ENCODE peak calls at places on chromosomes 13 and 19, in five cellular contexts. T is H1, Y is neuronal stem cell, J is IMR-90, W is trophoblast cell. G is an unnamed sample.

GRCh38 chr13:31896427-31896826 is 135.1 kb upstream of the FRY start:
- DNase-seq in W (no peak), T (no peak), Y (no peak), J (peak), G (no peak)

GRCh38 chr13:40764587-40765403 is 6.2 kb downstream of the MRPS31 start:
- DNase-seq in T (no peak), Y (no peak), W (no peak), J (no peak), G (no peak)

GRCh38 chr13:40665061-40665753 is 1.2 kb downstream of the FOXO1 start:
- DNase-seq in Y (peak), T (peak), W (peak), J (no peak), G (no peak)

GRCh38 chr19:23318143-23318542 is 67.9 kb upstream of the ZNF724 start:
- DNase-seq in T (no peak), J (peak), Y (no peak), W (peak), G (no peak)

GRCh38 chr19:6739390-6739883 is at the start of gene TRIP10:
- DNase-seq in T (peak), Y (peak), J (peak), W (peak), G (peak)

GRCh38 chr13:52846567-52847321 is 1.7 kb downstream of the PCDH8 start:
- DNase-seq in J (peak), W (peak), T (peak), Y (peak), G (peak)

GRCh38 chr13:23378009-23378632 is 55.4 kb downstream of the SACS start:
- DNase-seq in T (no peak), J (peak), W (peak), Y (no peak), G (no peak)

GRCh38 chr19:21668072-21668471 is 99.3 kb downstream of the ZNF100 start:
- DNase-seq in T (no peak), Y (no peak), J (no peak), W (no peak), G (no peak)

GRCh38 chr19:5293607-5294089 is 47.0 kb downstream of the PTPRS start:
- DNase-seq in T (peak), W (no peak), Y (peak), J (peak), G (peak)

GRCh38 chr13:73722120-73722519 is 412.1 kb downstream of the KLF12 start:
- DNase-seq in J (peak), T (no peak), W (peak), Y (no peak), G (no peak)

GRCh38 chr19:18607222-18608101 is 863 bp upstream of the CRLF1 start:
- DNase-seq in Y (no peak), J (no peak), W (peak), T (peak), G (no peak)

GRCh38 chr13:51981355-51981754 is 29.9 kb downstream of the ATP7B start:
- DNase-seq in Y (no peak), J (no peak), W (peak), T (no peak), G (no peak)

GRCh38 chr13:30718661-30719520 is 16.5 kb upstream of the ALOX5AP start:
- DNase-seq in T (no peak), W (peak), J (peak), Y (no peak), G (no peak)

GRCh38 chr19:55460670-55461258 is 678 bp downstream of the ISOC2 start:
- DNase-seq in Y (peak), W (peak), J (peak), T (peak), G (peak)

GRCh38 chr13:107812013-107812412 is 403.3 kb downstream of the LIG4 start:
- DNase-seq in W (no peak), T (no peak), Y (no peak), J (no peak), G (no peak)

GRCh38 chr13:75258159-75258782 is 223.7 kb downstream of the TBC1D4 start:
- DNase-seq in T (no peak), W (peak), Y (peak), J (peak), G (no peak)

GRCh38 chr19:11434703-11435056 is 241 bp downstream of the ODAD3 start:
- DNase-seq in T (no peak), Y (no peak), J (no peak), W (no peak), G (no peak)

GRCh38 chr13:89458456-89458855 is 1787.3 kb downstream of the SLITRK5 start:
- DNase-seq in Y (no peak), W (no peak), J (no peak), T (no peak), G (no peak)

GRCh38 chr13:111074826-111075225 is 40.3 kb upstream of the ARHGEF7 start:
- DNase-seq in W (peak), Y (no peak), J (no peak), T (no peak), G (no peak)

GRCh38 chr13:39397866-39398265 is 205.1 kb downstream of the LHFPL6 start:
- DNase-seq in T (no peak), Y (no peak), W (no peak), J (no peak), G (no peak)

GRCh38 chr13:46914341-46914740 is 17.5 kb upstream of the HTR2A start:
- DNase-seq in J (no peak), Y (no peak), W (no peak), T (no peak), G (no peak)

GRCh38 chr19:8363803-8364771 is at the start of gene ANGPTL4:
- DNase-seq in W (peak), J (peak), Y (peak), T (peak), G (peak)

GRCh38 chr13:27826379-27827353 is 34.4 kb downstream of the GSX1 start:
- DNase-seq in Y (peak), T (peak), W (peak), J (peak), G (peak)

GRCh38 chr13:42970824-42971669 is 21.0 kb downstream of the EPSTI1 start:
- DNase-seq in T (peak), Y (peak), W (peak), J (peak), G (peak)

GRCh38 chr19:49165865-49166301 is 8.3 kb downstream of the TRPM4 start:
- DNase-seq in Y (no peak), T (peak), J (no peak), W (no peak), G (peak)

GRCh38 chr19:2282062-2282861 is at the start of gene PEAK3:
- DNase-seq in W (peak), Y (no peak), J (peak), T (peak), G (peak)

GRCh38 chr13:111906816-111907215 is 160.1 kb upstream of the SOX1 start:
- DNase-seq in Y (no peak), W (no peak), J (no peak), T (peak), G (peak)

GRCh38 chr13:79678100-79678499 is 197.1 kb downstream of the NDFIP2 start:
- DNase-seq in J (peak), W (no peak), T (no peak), Y (no peak), G (no peak)

DNA sequence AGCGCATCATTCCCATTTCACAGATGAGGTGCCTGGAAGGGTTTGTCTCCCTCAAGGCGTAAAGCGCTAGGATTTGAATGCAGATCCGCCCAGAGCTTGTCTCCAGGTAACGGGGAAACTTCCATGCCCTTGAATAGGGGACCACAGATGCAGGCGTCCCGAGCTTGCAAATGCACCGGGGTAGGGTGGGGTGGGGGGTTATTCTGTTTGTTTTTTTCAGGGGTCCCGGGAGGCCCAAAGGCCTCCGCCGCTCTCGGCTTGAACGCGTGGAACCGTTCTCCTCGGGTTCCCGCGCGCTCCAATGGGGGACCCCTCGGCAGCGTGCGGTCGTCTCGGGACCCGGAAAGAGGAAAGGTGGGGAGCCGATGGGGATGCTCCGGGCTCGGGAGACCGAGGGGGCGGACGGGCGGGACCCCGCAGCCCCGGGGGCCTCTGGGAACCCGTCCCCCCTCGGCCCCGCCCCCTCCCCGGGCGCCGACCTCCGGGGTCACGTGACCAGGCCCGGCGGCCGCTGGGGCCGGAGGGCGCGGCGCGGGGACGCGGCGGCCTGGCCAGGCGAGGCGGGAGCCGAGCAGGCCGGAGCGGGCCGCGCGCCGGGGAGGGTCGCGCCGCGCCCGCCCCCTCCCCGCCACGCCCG is at the start of gene PKN1:
- DNase-seq in J (no peak), W (peak), Y (peak), T (peak), G (peak)
- H3K14ac ChIP-seq in J (peak), W (peak), Y (peak), T (no peak), G (peak)

GRCh38 chr19:46133101-46133627 is 8.7 kb upstream of the IGFL3 start:
- DNase-seq in T (peak), W (peak), Y (peak), J (peak), G (peak)

GRCh38 chr19:46134527-46134926 is 10.0 kb upstream of the IGFL3 start:
- DNase-seq in W (peak), J (peak), T (no peak), Y (no peak), G (no peak)

GRCh38 chr19:46131485-46132143 is 7.1 kb upstream of the IGFL3 start:
- DNase-seq in Y (no peak), J (no peak), T (no peak), W (no peak), G (no peak)

GRCh38 chr19:46132508-46133100 is 8.1 kb upstream of the IGFL3 start:
- DNase-seq in Y (no peak), T (no peak), W (no peak), J (no peak), G (no peak)

GRCh38 chr19:46133777-46134231 is 9.3 kb upstream of the IGFL3 start:
- DNase-seq in W (peak), T (no peak), J (no peak), Y (no peak), G (peak)
- H2BK120ac ChIP-seq in W (peak), T (peak), J (peak), Y (no peak), G (peak)

GRCh38 chr19:46700704-46701103 is 16.2 kb downstream of the PRKD2 start:
- DNase-seq in T (no peak), J (no peak), W (no peak), Y (no peak), G (no peak)
- H3K4ac ChIP-seq in T (no peak), J (no peak), W (no peak), Y (no peak), G (no peak)

GRCh38 chr19:14430712-14431111 is 2.4 kb upstream of the PKN1 start:
- DNase-seq in Y (no peak), T (no peak), W (no peak), J (no peak), G (no peak)

GRCh38 chr19:14434543-14435319 is 1.6 kb downstream of the PKN1 start:
- DNase-seq in W (peak), Y (no peak), T (no peak), J (peak), G (no peak)

GRCh38 chr19:14434157-14434501 is 1.0 kb downstream of the PKN1 start:
- DNase-seq in Y (no peak), T (no peak), J (no peak), W (no peak), G (no peak)

GRCh38 chr19:14435320-14436050 is 2.4 kb downstream of the PKN1 start:
- DNase-seq in Y (no peak), J (no peak), T (no peak), W (peak), G (no peak)

GRCh38 chr19:14433454-14434156 is 499 bp downstream of the PKN1 start:
- DNase-seq in Y (no peak), W (peak), J (no peak), T (peak), G (no peak)
- H3K14ac ChIP-seq in Y (peak), W (peak), J (peak), T (no peak), G (peak)

DNA sequence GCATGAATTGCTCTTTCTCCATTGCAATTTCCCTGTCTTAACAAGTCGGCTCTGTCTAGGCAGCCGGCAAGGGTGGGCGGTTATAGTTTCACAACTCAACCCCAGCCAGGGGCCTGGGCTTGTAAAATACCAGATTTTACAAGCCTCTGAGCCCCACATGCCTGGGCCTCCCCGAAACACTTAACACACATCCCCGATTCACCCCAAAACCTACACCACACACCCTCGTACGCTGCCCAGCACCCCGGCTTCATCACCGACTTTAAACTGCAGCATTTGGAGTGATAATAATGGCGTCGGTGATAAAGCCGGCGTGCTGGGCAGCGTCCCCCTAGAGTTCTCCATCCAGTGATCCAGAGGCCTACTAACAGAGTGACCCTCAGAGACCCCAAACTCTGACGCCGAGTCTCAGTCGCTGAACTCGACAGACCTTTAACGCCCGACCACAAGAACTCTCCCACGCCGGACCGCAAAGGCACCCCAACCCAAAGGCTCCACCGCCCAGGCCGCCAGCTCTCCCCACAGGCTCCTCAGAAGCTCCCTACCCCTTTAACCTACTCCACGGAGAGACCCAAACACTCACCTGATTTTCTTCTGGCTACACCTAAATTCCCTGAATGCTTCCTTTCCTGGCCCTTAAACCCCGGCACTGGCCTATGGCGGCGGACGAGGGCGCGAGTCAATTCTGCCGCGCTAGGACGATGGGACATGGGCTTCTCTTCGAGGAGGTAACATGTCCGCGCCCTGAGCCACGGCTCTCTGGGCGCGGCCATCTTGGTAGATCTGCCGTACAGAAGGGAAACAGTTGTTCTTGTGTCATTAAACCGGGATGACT is at the start of gene ZNF649:
- DNase-seq in W (peak), Y (peak), J (peak), T (peak), G (peak)
- H2BK120ac ChIP-seq in W (peak), Y (peak), J (no peak), T (peak), G (peak)

GRCh38 chr19:980133-980998 is 3.8 kb upstream of the WDR18 start:
- DNase-seq in T (peak), W (peak), J (no peak), Y (peak), G (peak)

GRCh38 chr19:984165-984967 is at the start of gene WDR18:
- DNase-seq in W (peak), J (peak), T (peak), Y (peak), G (peak)

GRCh38 chr19:986083-986482 is 1.9 kb downstream of the WDR18 start:
- DNase-seq in J (no peak), T (no peak), Y (no peak), W (no peak), G (no peak)

GRCh38 chr19:979318-979741 is 4.8 kb upstream of the WDR18 start:
- DNase-seq in T (no peak), W (peak), J (no peak), Y (no peak), G (no peak)

DNA sequence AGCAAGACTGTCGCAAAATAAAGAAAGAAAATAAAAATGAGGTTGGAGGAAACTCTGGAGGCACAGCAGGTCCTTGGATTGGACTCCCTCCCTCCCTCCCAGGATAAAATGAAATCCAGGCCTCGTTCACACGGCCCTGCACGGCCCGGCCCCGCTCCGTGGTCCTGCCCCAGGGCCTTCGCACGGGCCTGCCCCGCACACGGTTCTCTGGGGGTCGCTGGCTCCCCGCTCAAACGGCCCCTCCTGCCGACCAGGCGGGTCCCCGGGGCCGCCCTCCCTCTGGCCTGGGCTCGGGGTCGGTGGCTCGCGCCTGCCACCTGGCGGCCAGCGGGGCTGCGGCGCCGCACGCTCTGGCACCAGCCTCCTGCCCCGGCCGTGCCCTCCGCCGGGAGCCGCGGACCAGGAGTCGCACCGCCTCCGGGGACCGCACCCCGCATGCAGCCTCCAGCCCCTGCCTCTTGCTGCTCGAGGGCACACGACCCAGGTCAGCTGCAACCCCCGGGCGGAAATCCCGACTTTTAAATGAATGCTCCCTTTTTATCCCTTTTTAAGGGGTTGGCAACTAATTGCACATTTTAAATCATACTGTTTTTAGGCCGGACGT is 1.5 kb upstream of the WDR18 start:
- DNase-seq in J (peak), W (peak), Y (peak), T (peak), G (peak)
- H3K4ac ChIP-seq in J (peak), W (no peak), Y (no peak), T (no peak), G (no peak)

G was measured in H9.